ENCODE peak calls at places on chromosomes 7 and 10, in ten cellular contexts. H is ovary, W is Peyer's patch, Y is uterus, U is heart right ventricle, I is suprapubic skin, K is neuronal stem cell, S is tibial artery, Z is OCI-LY7, L is RWPE2. J is an unnamed sample.

GRCh38 chr10:129161184-129161583 is 305.9 kb upstream of the MGMT start:
- DNase-seq in Z (no peak), L (no peak), S (no peak), W (no peak), U (no peak), K (peak; percentile 31), I (no peak), Y (no peak), H (no peak), J (no peak)

GRCh38 chr7:46982928-46983327 is 599.0 kb downstream of the TNS3 start:
- DNase-seq in L (no peak), I (no peak), Z (no peak), U (no peak), K (no peak), S (no peak), H (no peak), W (no peak), Y (no peak), J (no peak)

GRCh38 chr7:92205987-92206386 is 27.0 kb upstream of the LRRD1 start:
- DNase-seq in K (no peak), I (no peak), U (no peak), Y (no peak), H (no peak), L (no peak), S (no peak), W (no peak), Z (no peak), J (no peak)

GRCh38 chr7:137820677-137821420 is 25.9 kb downstream of the DGKI start:
- DNase-seq in Z (no peak), H (peak; percentile 35), S (peak; percentile 71), K (peak; percentile 79), W (no peak), U (peak; percentile 67), L (no peak), I (peak; percentile 70), Y (peak; percentile 29), J (no peak)

GRCh38 chr10:89213191-89213808 is 6.2 kb upstream of the CH25H start:
- DNase-seq in L (no peak), Y (no peak), H (no peak), S (no peak), Z (peak; percentile 46), K (peak; percentile 9), U (no peak), I (no peak), W (no peak), J (peak; percentile 47)

GRCh38 chr7:106504207-106504606 is 156.8 kb downstream of the CCDC71L start:
- DNase-seq in W (no peak), H (no peak), U (no peak), L (no peak), Y (no peak), I (no peak), Z (no peak), K (no peak), S (no peak), J (no peak)

GRCh38 chr7:114148779-114149178 is 230.0 kb upstream of the PPP1R3A start:
- DNase-seq in K (no peak), U (no peak), L (no peak), I (no peak), Y (no peak), H (no peak), Z (no peak), W (no peak), S (no peak), J (no peak)

GRCh38 chr10:29157321-29157720 is 131.5 kb upstream of the LYZL1 start:
- DNase-seq in L (no peak), S (no peak), W (no peak), H (no peak), I (no peak), K (no peak), Z (no peak), Y (no peak), U (no peak), J (no peak)

DNA sequence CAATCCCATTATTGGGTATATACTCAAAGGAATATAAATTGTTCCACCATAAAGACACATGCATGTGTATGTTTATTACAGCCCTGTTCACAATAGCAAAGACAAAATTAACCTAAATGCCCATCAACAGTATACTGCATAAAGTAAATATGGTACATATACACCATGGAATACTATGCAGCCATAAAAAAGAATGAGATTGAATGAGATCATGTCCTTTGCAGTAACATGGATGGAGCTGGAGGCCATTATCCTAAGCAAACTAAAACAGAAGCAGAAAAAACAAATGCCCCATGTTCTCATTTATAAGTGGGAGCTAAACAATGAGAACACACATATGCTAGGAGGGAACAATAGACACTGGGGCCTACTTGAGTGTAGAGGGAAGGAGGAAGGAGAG is 44.7 kb upstream of the CROT start:
- DNase-seq in L (no peak), H (no peak), W (no peak), S (no peak), Y (no peak), U (no peak), I (no peak), Z (no peak), K (no peak), J (no peak)
- H3K27ac ChIP-seq in L (no peak overlapping the region), H (no peak overlapping the region), W (no peak overlapping the region), S (no peak overlapping the region), Y (no peak overlapping the region), U (no peak overlapping the region), I (no peak overlapping the region), Z (no peak overlapping the region), K (no peak overlapping the region), J (no peak overlapping the region)

DNA sequence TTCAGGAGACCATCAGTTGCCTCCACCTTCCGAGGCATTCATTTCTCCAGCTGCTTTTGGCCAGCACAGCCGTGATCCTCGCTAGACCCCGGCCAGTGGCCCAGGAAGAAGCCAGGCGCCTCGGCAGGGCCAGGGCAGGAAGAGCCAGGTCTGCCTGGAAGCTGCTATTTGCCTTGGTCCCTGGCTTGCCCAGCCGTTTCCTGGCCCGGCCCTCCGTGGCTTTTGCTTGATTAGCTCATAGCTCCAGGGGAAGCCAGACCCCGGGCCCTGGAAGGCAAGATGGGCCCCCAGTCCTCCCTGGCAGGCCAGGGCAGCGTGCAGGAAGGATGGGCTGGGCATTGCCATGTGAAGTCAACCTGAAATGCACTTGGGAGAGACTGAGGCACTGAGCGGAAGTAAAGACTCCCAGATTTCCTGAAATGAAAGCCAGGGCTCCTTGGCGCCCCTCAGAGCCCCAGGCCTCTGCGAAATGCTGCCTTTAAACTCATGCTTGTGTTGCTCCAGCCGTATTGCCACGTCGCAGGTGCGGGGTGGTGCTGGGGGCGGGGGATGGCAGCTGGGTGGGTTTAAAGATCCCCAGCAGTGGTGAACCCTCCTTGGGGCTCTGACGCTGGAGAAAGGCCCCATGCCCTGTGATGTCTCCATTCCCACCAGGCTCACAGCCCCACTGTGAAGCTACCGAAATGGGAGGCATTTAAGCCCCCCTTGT is 160.6 kb downstream of the GRK5 start:
- DNase-seq in L (no peak), Z (no peak), H (no peak), K (no peak), U (no peak), Y (no peak), W (no peak), I (no peak), S (no peak), J (no peak)
- H3K4me3 ChIP-seq in L (no peak overlapping the region), Z (no peak overlapping the region), H (no peak overlapping the region), K (no peak overlapping the region), U (no peak overlapping the region), Y (no peak overlapping the region), W (no peak overlapping the region), I (no peak overlapping the region), S (no peak overlapping the region), J (no peak overlapping the region)

DNA sequence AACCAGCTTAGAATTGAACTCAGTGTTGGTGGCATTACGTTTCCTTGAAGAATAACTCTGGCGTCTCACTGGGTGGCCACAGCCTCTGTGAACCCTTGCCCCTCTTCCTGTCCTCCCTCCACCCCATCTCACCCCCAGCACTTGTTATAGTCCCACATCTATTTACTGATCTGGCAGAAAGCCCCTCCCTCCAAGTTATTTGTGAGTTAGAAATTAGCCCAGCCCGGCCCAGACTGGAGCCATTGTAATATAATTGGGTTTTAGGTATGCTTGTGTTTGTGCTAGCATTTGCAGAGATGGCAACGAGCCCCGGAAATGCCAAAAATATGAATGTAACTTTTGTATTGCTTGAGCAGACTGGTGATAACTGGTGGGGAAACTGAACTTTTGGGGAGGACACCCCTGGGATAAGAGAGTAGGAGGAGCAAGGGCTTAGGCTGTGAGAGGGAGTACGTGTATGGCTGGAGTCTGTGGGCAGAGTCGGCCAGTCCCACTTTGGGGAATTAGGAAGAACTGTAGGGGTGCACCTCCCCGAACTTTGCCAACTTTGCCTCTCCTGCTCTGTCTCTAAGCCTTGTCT is 19.4 kb upstream of the TRIM8 start:
- DNase-seq in H (no peak), L (peak; percentile 32), I (no peak), S (no peak), Y (no peak), Z (no peak), K (no peak), U (no peak), W (no peak), J (no peak)
- H3K4me1 ChIP-seq in H (peaks cover 13% of the 10 kb centered on the region), L (peaks cover 41% of the 10 kb centered on the region), I (peaks cover 68% of the 10 kb centered on the region), S (peaks cover 8% of the 10 kb centered on the region), Y (peaks cover 13% of the 10 kb centered on the region), Z (peaks cover 19% of the 10 kb centered on the region), K (peaks cover 40% of the 10 kb centered on the region), U (peaks cover 84% of the 10 kb centered on the region), W (no peaks in the 10 kb centered on the region), J (peaks cover 15% of the 10 kb centered on the region)

GRCh38 chr10:43648392-43649148 is at the start of gene ZNF32:
- DNase-seq in S (peak; percentile 80), H (peak; percentile 87), W (peak; percentile 74), Z (no peak), Y (peak; percentile 76), U (peak; percentile 89), L (no peak), I (peak; percentile 85), K (peak; percentile 90), J (peak; percentile 82)
- H3K27ac ChIP-seq in S (peak within 1 kb of the TSS; percentile 87), H (peak within 1 kb of the TSS; percentile 90), W (peak within 1 kb of the TSS; percentile 72), Z (no peak within 1 kb of the TSS), Y (peak within 1 kb of the TSS; percentile 90), U (peak within 1 kb of the TSS; percentile 89), L (no peak within 1 kb of the TSS), I (peak within 1 kb of the TSS; percentile 77), K (no peak within 1 kb of the TSS), J (peak within 1 kb of the TSS; percentile 76)

DNA sequence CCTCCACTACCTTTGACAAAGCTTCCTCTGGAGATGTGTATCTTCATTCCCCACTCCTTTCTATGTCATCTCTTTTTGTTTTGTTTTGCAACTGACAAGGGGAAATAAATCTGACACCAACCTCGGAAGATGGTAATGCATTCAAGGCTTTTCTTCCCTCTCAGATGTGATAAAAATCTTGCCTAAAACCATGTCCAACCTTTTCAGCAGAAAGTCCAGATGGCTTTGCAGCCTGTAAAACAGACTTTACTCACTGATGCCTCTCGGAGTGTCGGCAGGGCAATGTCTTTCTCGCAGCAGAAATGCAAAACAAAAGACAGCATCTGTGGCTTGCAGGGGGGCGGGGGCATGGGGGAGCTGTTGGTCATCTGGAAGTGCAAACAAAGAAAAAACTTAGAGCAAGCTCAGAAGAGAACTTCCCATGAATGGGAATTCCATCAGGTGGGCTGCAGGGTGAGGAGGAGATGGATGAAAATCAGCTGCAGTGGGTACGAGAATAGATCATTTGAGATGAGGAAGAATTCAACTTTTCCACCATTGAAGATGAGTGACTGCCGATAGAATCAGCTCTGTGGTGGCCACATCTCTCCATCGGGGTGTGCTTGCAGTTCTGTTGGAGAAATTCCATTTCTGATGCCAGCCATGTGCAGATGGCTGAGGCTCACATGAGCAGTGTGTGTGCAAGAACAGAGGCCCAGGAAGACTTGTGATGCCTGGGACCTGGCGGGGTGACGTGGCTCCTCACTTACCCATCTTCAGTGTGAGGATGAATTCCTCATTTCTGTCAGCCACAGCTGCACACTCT is 237.7 kb downstream of the WDR37 start:
- DNase-seq in S (no peak), Y (no peak), I (no peak), W (no peak), L (no peak), K (no peak), H (no peak), Z (no peak), U (no peak), J (no peak)
- H3K4me3 ChIP-seq in S (no peak overlapping the region), Y (no peak overlapping the region), I (no peak overlapping the region), W (no peak overlapping the region), L (no peak overlapping the region), K (no peak overlapping the region), H (no peak overlapping the region), Z (no peak overlapping the region), U (no peak overlapping the region), J (no peak overlapping the region)